ENCODE peak calls at places on chromosomes 12 and 14, in seven cellular contexts. One of them, this sample, is unnamed.

GRCh38 chr14:67335781-67336180 is 23.8 kb downstream of the ATP6V1D start:
- DNase-seq in HCT116: peak
- DNase-seq in fibroblast of lung: peak
- DNase-seq in Calu3: peak
- DNase-seq in kidney epithelial cell: no peak
- DNase-seq in RWPE1: no peak
- DNase-seq in esophagus squamous epithelium: no peak
- DNase-seq in this sample: no peak

GRCh38 chr12:120115692-120116442 is 686 bp downstream of the RAB35 start:
- DNase-seq in HCT116: peak
- DNase-seq in Calu3: peak
- DNase-seq in fibroblast of lung: peak
- DNase-seq in RWPE1: peak
- DNase-seq in kidney epithelial cell: no peak
- DNase-seq in esophagus squamous epithelium: no peak
- DNase-seq in this sample: peak

GRCh38 chr14:28382460-28383220 is 383.9 kb upstream of the FOXG1 start:
- DNase-seq in kidney epithelial cell: peak
- DNase-seq in fibroblast of lung: peak
- DNase-seq in RWPE1: peak
- DNase-seq in esophagus squamous epithelium: no peak
- DNase-seq in HCT116: no peak
- DNase-seq in Calu3: peak
- DNase-seq in this sample: no peak

GRCh38 chr14:76257111-76257803 is 105.5 kb downstream of the GPATCH2L start:
- DNase-seq in HCT116: no peak
- DNase-seq in RWPE1: no peak
- DNase-seq in kidney epithelial cell: no peak
- DNase-seq in esophagus squamous epithelium: no peak
- DNase-seq in fibroblast of lung: no peak
- DNase-seq in Calu3: no peak
- DNase-seq in this sample: peak

GRCh38 chr14:30349515-30349914 is 209.4 kb upstream of the G2E3 start:
- DNase-seq in kidney epithelial cell: no peak
- DNase-seq in fibroblast of lung: no peak
- DNase-seq in esophagus squamous epithelium: no peak
- DNase-seq in RWPE1: no peak
- DNase-seq in HCT116: no peak
- DNase-seq in Calu3: no peak
- DNase-seq in this sample: no peak

GRCh38 chr12:96300064-96300463 is 100.2 kb downstream of the CDK17 start:
- DNase-seq in kidney epithelial cell: no peak
- DNase-seq in HCT116: no peak
- DNase-seq in RWPE1: no peak
- DNase-seq in Calu3: no peak
- DNase-seq in esophagus squamous epithelium: no peak
- DNase-seq in fibroblast of lung: no peak
- DNase-seq in this sample: no peak

GRCh38 chr14:55801121-55801520 is 221.1 kb downstream of the KTN1 start:
- DNase-seq in HCT116: no peak
- DNase-seq in esophagus squamous epithelium: no peak
- DNase-seq in RWPE1: no peak
- DNase-seq in kidney epithelial cell: no peak
- DNase-seq in fibroblast of lung: no peak
- DNase-seq in Calu3: no peak
- DNase-seq in this sample: no peak

GRCh38 chr14:92154283-92154942 is 32.6 kb downstream of the CPSF2 start:
- DNase-seq in esophagus squamous epithelium: no peak
- DNase-seq in kidney epithelial cell: no peak
- DNase-seq in fibroblast of lung: peak
- DNase-seq in RWPE1: no peak
- DNase-seq in HCT116: no peak
- DNase-seq in Calu3: no peak
- DNase-seq in this sample: peak

GRCh38 chr14:95516554-95517209 is at the start of gene SYNE3:
- DNase-seq in esophagus squamous epithelium: no peak
- DNase-seq in fibroblast of lung: no peak
- DNase-seq in RWPE1: peak
- DNase-seq in kidney epithelial cell: no peak
- DNase-seq in HCT116: no peak
- DNase-seq in Calu3: peak
- DNase-seq in this sample: peak

GRCh38 chr12:127696963-127697362 is 570.0 kb upstream of the TMEM132C start:
- DNase-seq in Calu3: no peak
- DNase-seq in HCT116: no peak
- DNase-seq in kidney epithelial cell: no peak
- DNase-seq in fibroblast of lung: no peak
- DNase-seq in esophagus squamous epithelium: no peak
- DNase-seq in RWPE1: no peak
- DNase-seq in this sample: no peak

GRCh38 chr12:110921262-110921661 is 883 bp upstream of the MYL2 start:
- DNase-seq in Calu3: no peak
- DNase-seq in kidney epithelial cell: no peak
- DNase-seq in fibroblast of lung: peak
- DNase-seq in HCT116: no peak
- DNase-seq in RWPE1: peak
- DNase-seq in esophagus squamous epithelium: no peak
- DNase-seq in this sample: peak

GRCh38 chr12:11863988-11864387 is 206.8 kb upstream of the BCL2L14 start:
- DNase-seq in HCT116: no peak
- DNase-seq in esophagus squamous epithelium: no peak
- DNase-seq in kidney epithelial cell: no peak
- DNase-seq in Calu3: no peak
- DNase-seq in RWPE1: no peak
- DNase-seq in fibroblast of lung: no peak
- DNase-seq in this sample: no peak

GRCh38 chr12:104181313-104181712 is 34.3 kb upstream of the TXNRD1 start:
- DNase-seq in fibroblast of lung: peak
- DNase-seq in Calu3: no peak
- DNase-seq in esophagus squamous epithelium: no peak
- DNase-seq in kidney epithelial cell: peak
- DNase-seq in HCT116: no peak
- DNase-seq in RWPE1: no peak
- DNase-seq in this sample: no peak

GRCh38 chr12:104549820-104550480 is 93.2 kb downstream of the CHST11 start:
- DNase-seq in Calu3: no peak
- DNase-seq in kidney epithelial cell: peak
- DNase-seq in HCT116: peak
- DNase-seq in fibroblast of lung: peak
- DNase-seq in esophagus squamous epithelium: no peak
- DNase-seq in RWPE1: peak
- DNase-seq in this sample: peak

GRCh38 chr14:22723814-22724213 is 42.7 kb upstream of the OXA1L start:
- DNase-seq in kidney epithelial cell: no peak
- DNase-seq in Calu3: no peak
- DNase-seq in HCT116: no peak
- DNase-seq in fibroblast of lung: no peak
- DNase-seq in RWPE1: no peak
- DNase-seq in esophagus squamous epithelium: no peak
- DNase-seq in this sample: no peak

GRCh38 chr12:6065872-6066217 is 58.6 kb downstream of the VWF start:
- DNase-seq in Calu3: no peak
- DNase-seq in fibroblast of lung: peak
- DNase-seq in esophagus squamous epithelium: no peak
- DNase-seq in HCT116: no peak
- DNase-seq in kidney epithelial cell: no peak
- DNase-seq in RWPE1: no peak
- DNase-seq in this sample: peak

GRCh38 chr12:6061661-6062060 is 62.8 kb downstream of the VWF start:
- DNase-seq in RWPE1: no peak
- DNase-seq in kidney epithelial cell: no peak
- DNase-seq in HCT116: no peak
- DNase-seq in fibroblast of lung: peak
- DNase-seq in esophagus squamous epithelium: no peak
- DNase-seq in Calu3: no peak
- DNase-seq in this sample: peak

GRCh38 chr12:6062427-6063378 is 61.8 kb downstream of the VWF start:
- DNase-seq in kidney epithelial cell: no peak
- DNase-seq in fibroblast of lung: peak
- DNase-seq in RWPE1: peak
- DNase-seq in esophagus squamous epithelium: no peak
- DNase-seq in Calu3: peak
- DNase-seq in HCT116: no peak
- DNase-seq in this sample: peak

GRCh38 chr12:6065131-6065871 is 59.2 kb downstream of the VWF start:
- DNase-seq in RWPE1: no peak
- DNase-seq in fibroblast of lung: no peak
- DNase-seq in HCT116: no peak
- DNase-seq in Calu3: no peak
- DNase-seq in kidney epithelial cell: no peak
- DNase-seq in esophagus squamous epithelium: no peak
- DNase-seq in this sample: peak

GRCh38 chr12:6063379-6063735 is 61.1 kb downstream of the VWF start:
- DNase-seq in RWPE1: no peak
- DNase-seq in kidney epithelial cell: no peak
- DNase-seq in Calu3: no peak
- DNase-seq in esophagus squamous epithelium: no peak
- DNase-seq in fibroblast of lung: no peak
- DNase-seq in HCT116: no peak
- DNase-seq in this sample: no peak
- TF ChIP-seq CTCF in RWPE1: peak
- TF ChIP-seq CTCF in kidney epithelial cell: no peak
- TF ChIP-seq CTCF in Calu3: no peak
- TF ChIP-seq CTCF in esophagus squamous epithelium: no peak
- TF ChIP-seq CTCF in fibroblast of lung: no peak
- TF ChIP-seq CTCF in HCT116: no peak
- TF ChIP-seq CTCF in this sample: peak

DNA sequence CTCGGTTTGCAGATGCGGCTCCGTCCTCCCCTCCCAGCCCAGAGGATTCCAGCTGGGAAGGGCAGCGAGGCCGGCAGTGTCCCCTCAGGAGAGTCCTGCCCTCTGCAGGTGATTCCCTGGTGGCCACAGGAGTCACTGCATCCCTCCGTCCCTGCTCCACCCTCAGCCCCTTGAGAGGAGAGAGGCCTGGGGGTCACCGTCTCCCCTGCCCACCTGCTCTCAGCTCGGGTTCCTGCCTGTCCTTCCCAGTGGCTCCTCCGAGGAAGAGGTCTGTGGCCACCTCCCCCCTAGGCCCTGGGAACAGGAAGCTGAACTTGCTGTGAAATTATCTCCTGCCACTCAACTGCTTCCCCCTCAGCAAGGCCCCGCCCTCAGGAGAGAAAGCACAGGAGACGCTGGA is 12.9 kb upstream of the GALNT9 start:
- DNase-seq in fibroblast of lung: no peak
- DNase-seq in kidney epithelial cell: no peak
- DNase-seq in RWPE1: peak
- DNase-seq in Calu3: peak
- DNase-seq in esophagus squamous epithelium: no peak
- DNase-seq in HCT116: no peak
- DNase-seq in this sample: no peak
- TF ChIP-seq CTCF in fibroblast of lung: no peak
- TF ChIP-seq CTCF in kidney epithelial cell: peak
- TF ChIP-seq CTCF in RWPE1: peak
- TF ChIP-seq CTCF in Calu3: peak
- TF ChIP-seq CTCF in esophagus squamous epithelium: no peak
- TF ChIP-seq CTCF in HCT116: peak
- TF ChIP-seq CTCF in this sample: no peak

DNA sequence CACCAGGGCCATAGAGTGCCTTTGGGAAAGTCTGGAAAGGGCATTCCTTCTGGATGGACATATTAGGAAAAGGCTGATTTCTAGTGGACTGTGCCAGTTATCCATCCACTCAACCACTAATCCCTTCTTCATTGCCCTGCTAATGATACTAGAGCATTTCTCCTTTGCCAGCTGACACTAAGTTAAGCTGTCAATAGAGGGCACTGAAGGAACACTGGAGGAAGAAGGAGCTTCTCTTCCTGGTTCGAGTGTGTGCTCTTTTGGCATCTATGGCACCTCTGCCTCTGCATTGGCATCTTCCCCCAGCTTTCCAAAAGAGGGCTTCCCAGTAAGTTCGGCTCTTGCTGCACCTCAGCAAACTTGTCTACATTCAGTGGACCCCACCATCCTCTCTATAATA is 165.4 kb downstream of the DERA start:
- DNase-seq in Calu3: peak
- DNase-seq in RWPE1: peak
- DNase-seq in esophagus squamous epithelium: no peak
- DNase-seq in HCT116: peak
- DNase-seq in fibroblast of lung: peak
- DNase-seq in kidney epithelial cell: peak
- DNase-seq in this sample: peak
- TF ChIP-seq CTCF in Calu3: peak
- TF ChIP-seq CTCF in RWPE1: no peak
- TF ChIP-seq CTCF in esophagus squamous epithelium: no peak
- TF ChIP-seq CTCF in HCT116: peak
- TF ChIP-seq CTCF in fibroblast of lung: no peak
- TF ChIP-seq CTCF in kidney epithelial cell: peak
- TF ChIP-seq CTCF in this sample: peak

GRCh38 chr12:171276-171675 is 42.7 kb downstream of the SLC6A12 start:
- DNase-seq in fibroblast of lung: no peak
- DNase-seq in esophagus squamous epithelium: no peak
- DNase-seq in kidney epithelial cell: no peak
- DNase-seq in HCT116: no peak
- DNase-seq in Calu3: no peak
- DNase-seq in RWPE1: no peak
- DNase-seq in this sample: no peak

GRCh38 chr12:170361-171225 is 43.4 kb downstream of the SLC6A12 start:
- DNase-seq in kidney epithelial cell: no peak
- DNase-seq in Calu3: no peak
- DNase-seq in esophagus squamous epithelium: no peak
- DNase-seq in RWPE1: no peak
- DNase-seq in fibroblast of lung: no peak
- DNase-seq in HCT116: no peak
- DNase-seq in this sample: no peak

GRCh38 chr12:168763-169525 is 45.0 kb downstream of the SLC6A12 start:
- DNase-seq in esophagus squamous epithelium: no peak
- DNase-seq in kidney epithelial cell: no peak
- DNase-seq in Calu3: no peak
- DNase-seq in RWPE1: no peak
- DNase-seq in fibroblast of lung: no peak
- DNase-seq in HCT116: no peak
- DNase-seq in this sample: no peak

GRCh38 chr12:168201-168600 is 45.8 kb downstream of the SLC6A12 start:
- DNase-seq in fibroblast of lung: no peak
- DNase-seq in Calu3: no peak
- DNase-seq in RWPE1: no peak
- DNase-seq in esophagus squamous epithelium: no peak
- DNase-seq in HCT116: no peak
- DNase-seq in kidney epithelial cell: no peak
- DNase-seq in this sample: no peak

DNA sequence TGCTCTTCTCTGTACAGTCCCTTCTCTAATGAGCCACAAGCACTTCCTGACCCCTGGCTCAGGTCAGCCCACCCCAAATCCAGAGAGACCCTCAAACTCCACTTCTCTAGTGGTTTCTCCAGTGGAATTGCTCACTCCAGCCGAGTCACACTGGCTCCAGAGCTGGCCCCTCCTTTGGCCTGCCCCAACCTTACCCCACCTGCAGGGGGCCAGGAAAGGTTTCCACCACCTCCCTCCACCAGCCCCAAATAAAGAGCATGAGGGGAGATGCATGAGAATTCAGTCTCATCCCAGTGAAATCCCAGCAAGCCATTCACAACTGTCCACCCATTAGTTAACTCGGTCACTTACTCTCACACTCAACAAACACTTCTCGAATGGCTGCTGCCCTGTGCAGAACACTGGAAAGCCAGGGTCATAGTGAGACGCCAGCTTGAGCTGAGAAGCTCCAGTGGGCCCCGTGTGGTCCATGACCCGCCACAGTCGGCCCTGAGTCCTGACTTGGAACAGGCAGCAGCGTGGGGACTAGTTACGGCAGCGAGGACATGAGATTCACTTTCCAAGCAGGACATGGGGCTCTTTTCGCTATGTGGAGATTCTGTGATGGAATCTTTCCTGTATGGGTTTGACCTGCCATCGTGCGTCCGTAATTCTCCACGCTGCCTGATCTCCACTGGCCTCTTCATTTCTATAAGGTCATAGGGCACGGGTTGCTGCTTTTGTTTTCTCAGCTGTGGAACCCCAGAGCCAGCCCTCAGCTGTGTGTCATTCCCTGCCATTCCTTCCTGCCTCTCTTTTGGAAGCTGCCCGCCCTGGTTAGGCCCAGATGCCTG is 44.2 kb downstream of the SLC6A12 start:
- DNase-seq in esophagus squamous epithelium: no peak
- DNase-seq in Calu3: no peak
- DNase-seq in HCT116: no peak
- DNase-seq in RWPE1: no peak
- DNase-seq in kidney epithelial cell: no peak
- DNase-seq in fibroblast of lung: no peak
- DNase-seq in this sample: no peak
- TF ChIP-seq CTCF in esophagus squamous epithelium: no peak
- TF ChIP-seq CTCF in Calu3: peak
- TF ChIP-seq CTCF in HCT116: peak
- TF ChIP-seq CTCF in RWPE1: no peak
- TF ChIP-seq CTCF in kidney epithelial cell: peak
- TF ChIP-seq CTCF in fibroblast of lung: no peak
- TF ChIP-seq CTCF in this sample: peak